ENCODE peak calls at places on chromosomes 5 and 9, in six cellular contexts. B, I, R, Y, U and E are unnamed samples. For H3K4me1, the result is how much of the 10 kb centered on the place peaks cover.

GRCh38 chr5:154985126-154985525 is 28.4 kb upstream of the KIF4B start:
- DNase-seq in I (no peak), Y (no peak), B (no peak), U (no peak), R (no peak), E (no peak)

GRCh38 chr9:92592537-92592936 is 56.7 kb upstream of the ECM2 start:
- DNase-seq in B (no peak), U (no peak), Y (no peak), R (no peak), I (no peak), E (peak)

GRCh38 chr9:104984121-104984520 is 56.2 kb upstream of the ABCA1 start:
- DNase-seq in Y (no peak), B (no peak), U (no peak), I (no peak), R (no peak), E (no peak)

GRCh38 chr9:123129411-123129810 is 95.9 kb downstream of the GPR21 start:
- DNase-seq in I (no peak), B (no peak), U (no peak), Y (no peak), R (no peak), E (no peak)

GRCh38 chr9:124242331-124243194 is 15.2 kb upstream of the NEK6 start:
- DNase-seq in Y (no peak), B (no peak), U (peak), I (no peak), R (no peak), E (no peak)

GRCh38 chr5:169762338-169763095 is 125.4 kb downstream of the DOCK2 start:
- DNase-seq in B (no peak), I (no peak), U (no peak), Y (no peak), R (no peak), E (peak)

GRCh38 chr5:80198399-80198798 is 57.4 kb downstream of the SERINC5 start:
- DNase-seq in U (no peak), B (no peak), Y (no peak), R (no peak), I (no peak), E (no peak)

GRCh38 chr5:11619339-11620028 is 284.8 kb downstream of the CTNND2 start:
- DNase-seq in I (no peak), R (no peak), U (peak), B (peak), Y (no peak), E (no peak)

GRCh38 chr9:127088724-127089615 is 33.5 kb downstream of the ANGPTL2 start:
- DNase-seq in B (no peak), R (no peak), U (no peak), I (no peak), Y (no peak), E (no peak)

GRCh38 chr5:95822408-95823240 is at the start of gene GLRX:
- DNase-seq in Y (peak), R (peak), B (peak), I (peak), U (peak), E (peak)

GRCh38 chr5:146620663-146621051 is 104.7 kb upstream of the GPR151 start:
- DNase-seq in R (no peak), U (no peak), Y (no peak), B (no peak), I (no peak), E (no peak)

GRCh38 chr9:12774861-12775367 is at the start of gene LURAP1L:
- DNase-seq in R (no peak), I (peak), B (no peak), Y (no peak), U (peak), E (peak)

GRCh38 chr9:71249729-71250317 is 128.4 kb upstream of the TRPM3 start:
- DNase-seq in R (no peak), I (peak), U (peak), Y (no peak), B (peak), E (peak)

GRCh38 chr5:64775288-64775687 is 6.6 kb downstream of the CWC27 start:
- DNase-seq in U (no peak), I (no peak), R (no peak), B (no peak), Y (no peak), E (no peak)

GRCh38 chr5:160470437-160471341 is 49.0 kb downstream of the PTTG1 start:
- DNase-seq in U (no peak), I (peak), B (peak), Y (no peak), R (no peak), E (no peak)

GRCh38 chr9:95316794-95317118 is 753 bp downstream of the FANCC start:
- DNase-seq in I (peak), R (peak), B (peak), U (peak), Y (no peak), E (peak)

GRCh38 chr9:129486496-129487306 is 134.2 kb downstream of the C9orf50 start:
- DNase-seq in B (no peak), I (peak), Y (no peak), U (no peak), R (peak), E (no peak)

GRCh38 chr9:3662671-3663070 is 136.9 kb upstream of the RFX3 start:
- DNase-seq in R (no peak), B (no peak), U (no peak), Y (no peak), I (no peak), E (peak)

GRCh38 chr9:133854785-133855184 is 116.6 kb upstream of the SARDH start:
- DNase-seq in R (no peak), I (no peak), B (no peak), U (no peak), Y (no peak), E (no peak)

GRCh38 chr5:55220433-55221185 is 6.5 kb downstream of the MCIDAS start:
- DNase-seq in B (no peak), R (peak), Y (no peak), I (no peak), U (peak), E (no peak)

GRCh38 chr5:6469836-6470235 is 21.2 kb downstream of the UBE2QL1 start:
- DNase-seq in U (no peak), Y (no peak), B (no peak), I (no peak), R (no peak), E (no peak)

GRCh38 chr9:36566813-36567217 is 5.9 kb upstream of the MELK start:
- DNase-seq in U (no peak), R (no peak), Y (no peak), B (no peak), I (peak), E (peak)

GRCh38 chr5:32232441-32233219 is 58.5 kb upstream of the GOLPH3 start:
- DNase-seq in R (no peak), B (peak), Y (no peak), I (peak), U (peak), E (peak)

GRCh38 chr5:66144799-66145390 is 795 bp downstream of the SREK1 start:
- DNase-seq in I (peak), Y (peak), R (no peak), U (no peak), B (peak), E (no peak)

GRCh38 chr5:76393035-76393680 is 9.9 kb upstream of the IQGAP2 start:
- DNase-seq in B (no peak), I (no peak), Y (no peak), R (no peak), U (no peak), E (no peak)

GRCh38 chr5:141512390-141513020 is 23.6 kb downstream of the PCDHGC5 start:
- DNase-seq in I (peak), R (peak), U (peak), B (peak), Y (no peak), E (peak)

GRCh38 chr5:93964421-93964820 is 223.0 kb upstream of the POU5F2 start:
- DNase-seq in U (no peak), R (no peak), I (no peak), B (no peak), Y (no peak), E (no peak)
- H3K4me3 ChIP-seq in U (no peak), R (no peak), I (no peak), B (no peak), Y (no peak), E (no peak)

GRCh38 chr9:38074441-38074943 is 5.5 kb upstream of the SHB start:
- DNase-seq in U (no peak), Y (no peak), R (no peak), I (no peak), B (no peak), E (no peak)
- TF ChIP-seq CTCF in U (no peak), Y (no peak), R (no peak), I (no peak), B (no peak), E (no peak)

GRCh38 chr5:40277161-40277906 is 402.4 kb upstream of the PTGER4 start:
- DNase-seq in B (no peak), Y (no peak), R (no peak), I (no peak), U (no peak), E (no peak)
- H3K4me1 ChIP-seq in B (under half), Y (under half), R (under half), I (under half), U (under half), E (under half)

GRCh38 chr5:54087436-54087835 is 222.9 kb downstream of the ARL15 start:
- DNase-seq in Y (no peak), R (no peak), B (no peak), U (no peak), I (no peak), E (peak)
- H3K4me3 ChIP-seq in Y (no peak), R (no peak), B (no peak), U (no peak), I (no peak), E (no peak)

GRCh38 chr5:108093186-108093585 is 288.7 kb downstream of the FBXL17 start:
- DNase-seq in B (peak), Y (no peak), R (no peak), I (no peak), U (peak), E (no peak)
- TF ChIP-seq CTCF in B (peak), Y (no peak), R (peak), I (peak), U (peak), E (peak)

DNA sequence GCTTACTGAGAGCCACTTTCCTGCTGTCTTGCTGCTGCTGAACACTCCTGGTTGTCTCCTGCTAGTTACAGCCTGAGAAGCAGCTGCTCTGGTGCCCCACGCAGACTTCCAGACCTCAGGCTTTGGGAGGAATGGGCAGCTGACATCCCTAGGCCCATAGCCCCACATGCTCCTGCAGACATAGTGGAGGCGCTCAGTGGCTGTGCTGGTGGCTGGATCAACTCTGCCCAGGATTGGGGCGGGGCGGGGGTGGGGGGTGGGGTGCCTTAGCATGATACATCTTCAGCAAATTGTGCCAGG is 93.9 kb downstream of the DAB2IP start:
- DNase-seq in U (no peak), I (no peak), R (no peak), B (no peak), Y (no peak), E (no peak)
- H3K4me1 ChIP-seq in U (under half), I (half or more), R (under half), B (half or more), Y (half or more), E (half or more)